ENCODE peak calls at places on chromosomes 13 and 19, in ten cellular contexts. One of them, this sample, is unnamed.

GRCh38 chr19:47497073-47497766 is 13.2 kb upstream of the KPTN start:
- DNase-seq in choroid plexus epithelial cell: no peak
- DNase-seq in activated gamma-delta T cell treated with anti-CD3 and anti-CD28 coated beads, Interleukin-2, amount 50 U/mL, for 16 hours: no peak
- DNase-seq in effector memory CD4-positive, alpha-beta T cell: no peak
- DNase-seq in HEK293T: no peak
- DNase-seq in central memory CD4-positive, alpha-beta T cell: no peak
- DNase-seq in NCI-H2171: peak; percentile 35
- DNase-seq in activated naive CD4-positive, alpha-beta T cell treated with anti-CD3 and anti-CD28 coated beads, Interleukin-2, amount 10 ng/mL, durations not matched to agents 7 days and 5 days: no peak
- DNase-seq in activated B cell treated with CpG ODN at 0.5 μM for 24 hours: no peak
- DNase-seq in CD8-positive, alpha-beta T cell: no peak
- DNase-seq in this sample: no peak

GRCh38 chr19:46984077-46985010 is 35.3 kb upstream of the NPAS1 start:
- DNase-seq in activated naive CD4-positive, alpha-beta T cell treated with anti-CD3 and anti-CD28 coated beads, Interleukin-2, amount 10 ng/mL, durations not matched to agents 7 days and 5 days: no peak
- DNase-seq in activated B cell treated with CpG ODN at 0.5 μM for 24 hours: no peak
- DNase-seq in CD8-positive, alpha-beta T cell: no peak
- DNase-seq in NCI-H2171: no peak
- DNase-seq in central memory CD4-positive, alpha-beta T cell: no peak
- DNase-seq in HEK293T: no peak
- DNase-seq in choroid plexus epithelial cell: peak; percentile 81
- DNase-seq in effector memory CD4-positive, alpha-beta T cell: no peak
- DNase-seq in activated gamma-delta T cell treated with anti-CD3 and anti-CD28 coated beads, Interleukin-2, amount 50 U/mL, for 16 hours: no peak
- DNase-seq in this sample: no peak

GRCh38 chr19:1061987-1062386 is 5.0 kb upstream of the ARHGAP45 start:
- DNase-seq in central memory CD4-positive, alpha-beta T cell: no peak
- DNase-seq in activated B cell treated with CpG ODN at 0.5 μM for 24 hours: no peak
- DNase-seq in effector memory CD4-positive, alpha-beta T cell: no peak
- DNase-seq in NCI-H2171: no peak
- DNase-seq in choroid plexus epithelial cell: no peak
- DNase-seq in HEK293T: no peak
- DNase-seq in activated naive CD4-positive, alpha-beta T cell treated with anti-CD3 and anti-CD28 coated beads, Interleukin-2, amount 10 ng/mL, durations not matched to agents 7 days and 5 days: no peak
- DNase-seq in CD8-positive, alpha-beta T cell: peak; percentile 20
- DNase-seq in activated gamma-delta T cell treated with anti-CD3 and anti-CD28 coated beads, Interleukin-2, amount 50 U/mL, for 16 hours: no peak
- DNase-seq in this sample: no peak

GRCh38 chr13:45737571-45738002 is 35.5 kb downstream of the CBY2 start:
- DNase-seq in HEK293T: peak; percentile 23
- DNase-seq in activated naive CD4-positive, alpha-beta T cell treated with anti-CD3 and anti-CD28 coated beads, Interleukin-2, amount 10 ng/mL, durations not matched to agents 7 days and 5 days: peak; percentile 34
- DNase-seq in effector memory CD4-positive, alpha-beta T cell: no peak
- DNase-seq in CD8-positive, alpha-beta T cell: no peak
- DNase-seq in central memory CD4-positive, alpha-beta T cell: no peak
- DNase-seq in activated B cell treated with CpG ODN at 0.5 μM for 24 hours: no peak
- DNase-seq in NCI-H2171: no peak
- DNase-seq in activated gamma-delta T cell treated with anti-CD3 and anti-CD28 coated beads, Interleukin-2, amount 50 U/mL, for 16 hours: no peak
- DNase-seq in choroid plexus epithelial cell: no peak
- DNase-seq in this sample: peak; percentile 6

GRCh38 chr13:20295956-20296355 is 63.8 kb upstream of the GJB6 start:
- DNase-seq in CD8-positive, alpha-beta T cell: no peak
- DNase-seq in central memory CD4-positive, alpha-beta T cell: no peak
- DNase-seq in activated gamma-delta T cell treated with anti-CD3 and anti-CD28 coated beads, Interleukin-2, amount 50 U/mL, for 16 hours: no peak
- DNase-seq in effector memory CD4-positive, alpha-beta T cell: no peak
- DNase-seq in activated B cell treated with CpG ODN at 0.5 μM for 24 hours: no peak
- DNase-seq in activated naive CD4-positive, alpha-beta T cell treated with anti-CD3 and anti-CD28 coated beads, Interleukin-2, amount 10 ng/mL, durations not matched to agents 7 days and 5 days: no peak
- DNase-seq in NCI-H2171: no peak
- DNase-seq in HEK293T: no peak
- DNase-seq in choroid plexus epithelial cell: no peak
- DNase-seq in this sample: no peak

GRCh38 chr19:34336781-34337271 is 28.2 kb upstream of the GPI start:
- DNase-seq in activated B cell treated with CpG ODN at 0.5 μM for 24 hours: no peak
- DNase-seq in activated gamma-delta T cell treated with anti-CD3 and anti-CD28 coated beads, Interleukin-2, amount 50 U/mL, for 16 hours: peak; percentile 29
- DNase-seq in NCI-H2171: peak; percentile 18
- DNase-seq in central memory CD4-positive, alpha-beta T cell: peak; percentile 52
- DNase-seq in effector memory CD4-positive, alpha-beta T cell: peak; percentile 27
- DNase-seq in choroid plexus epithelial cell: peak; percentile 53
- DNase-seq in activated naive CD4-positive, alpha-beta T cell treated with anti-CD3 and anti-CD28 coated beads, Interleukin-2, amount 10 ng/mL, durations not matched to agents 7 days and 5 days: peak; percentile 63
- DNase-seq in HEK293T: peak; percentile 28
- DNase-seq in CD8-positive, alpha-beta T cell: peak; percentile 47
- DNase-seq in this sample: peak; percentile 45

GRCh38 chr19:35090795-35091214 is 24.8 kb upstream of the FXYD3 start:
- DNase-seq in CD8-positive, alpha-beta T cell: no peak
- DNase-seq in central memory CD4-positive, alpha-beta T cell: no peak
- DNase-seq in effector memory CD4-positive, alpha-beta T cell: no peak
- DNase-seq in activated naive CD4-positive, alpha-beta T cell treated with anti-CD3 and anti-CD28 coated beads, Interleukin-2, amount 10 ng/mL, durations not matched to agents 7 days and 5 days: no peak
- DNase-seq in activated gamma-delta T cell treated with anti-CD3 and anti-CD28 coated beads, Interleukin-2, amount 50 U/mL, for 16 hours: no peak
- DNase-seq in choroid plexus epithelial cell: no peak
- DNase-seq in HEK293T: peak; percentile 57
- DNase-seq in NCI-H2171: peak; percentile 56
- DNase-seq in activated B cell treated with CpG ODN at 0.5 μM for 24 hours: no peak
- DNase-seq in this sample: peak; percentile 14

GRCh38 chr13:96672016-96672415 is 322.3 kb downstream of the OXGR1 start:
- DNase-seq in effector memory CD4-positive, alpha-beta T cell: no peak
- DNase-seq in HEK293T: no peak
- DNase-seq in activated B cell treated with CpG ODN at 0.5 μM for 24 hours: no peak
- DNase-seq in activated gamma-delta T cell treated with anti-CD3 and anti-CD28 coated beads, Interleukin-2, amount 50 U/mL, for 16 hours: no peak
- DNase-seq in central memory CD4-positive, alpha-beta T cell: no peak
- DNase-seq in choroid plexus epithelial cell: no peak
- DNase-seq in NCI-H2171: no peak
- DNase-seq in activated naive CD4-positive, alpha-beta T cell treated with anti-CD3 and anti-CD28 coated beads, Interleukin-2, amount 10 ng/mL, durations not matched to agents 7 days and 5 days: no peak
- DNase-seq in CD8-positive, alpha-beta T cell: no peak
- DNase-seq in this sample: no peak

GRCh38 chr13:35630551-35631275 is 154.2 kb upstream of the MAB21L1 start:
- DNase-seq in activated B cell treated with CpG ODN at 0.5 μM for 24 hours: no peak
- DNase-seq in central memory CD4-positive, alpha-beta T cell: no peak
- DNase-seq in effector memory CD4-positive, alpha-beta T cell: no peak
- DNase-seq in choroid plexus epithelial cell: peak; percentile 76
- DNase-seq in activated naive CD4-positive, alpha-beta T cell treated with anti-CD3 and anti-CD28 coated beads, Interleukin-2, amount 10 ng/mL, durations not matched to agents 7 days and 5 days: no peak
- DNase-seq in CD8-positive, alpha-beta T cell: no peak
- DNase-seq in HEK293T: peak; percentile 52
- DNase-seq in activated gamma-delta T cell treated with anti-CD3 and anti-CD28 coated beads, Interleukin-2, amount 50 U/mL, for 16 hours: no peak
- DNase-seq in NCI-H2171: no peak
- DNase-seq in this sample: peak; percentile 22

This sample was measured in MM.1S.